ENCODE peak calls at places on chromosomes 2 and 18, in four cellular contexts. Z is left ventricle myocardium superior, K is AG08396, L is ecto neural progenitor cell. C is an unnamed sample.

GRCh38 chr2:96685592-96686459 is 43.3 kb downstream of the FER1L5 start:
- DNase-seq in Z (peak; percentile 58), K (no peak), L (peak; percentile 72), C (no peak)

GRCh38 chr2:239399404-239399999 is 1.3 kb downstream of the HDAC4 start:
- DNase-seq in Z (peak; percentile 69), L (no peak), K (no peak), C (no peak)

GRCh38 chr2:61247204-61247812 is 85.3 kb downstream of the C2orf74 start:
- DNase-seq in L (no peak), K (peak; percentile 9), Z (no peak), C (no peak)

GRCh38 chr18:23237524-23238151 is 102.4 kb downstream of the CABLES1 start:
- DNase-seq in Z (peak; percentile 69), K (peak; percentile 60), L (peak; percentile 74), C (no peak)

GRCh38 chr2:104872866-104873688 is 19.2 kb downstream of the POU3F3 start:
- DNase-seq in K (peak; percentile 81), Z (peak; percentile 53), L (peak; percentile 83), C (no peak)

GRCh38 chr2:219548990-219549389 is 5.2 kb downstream of the TMEM198 start:
- DNase-seq in K (no peak), L (no peak), Z (no peak), C (no peak)

GRCh38 chr2:222561817-222562424 is 94.0 kb downstream of the FARSB start:
- DNase-seq in K (peak; percentile 43), Z (no peak), L (peak; percentile 65), C (peak; percentile 52)

GRCh38 chr2:181585732-181586131 is 71.2 kb downstream of the CERKL start:
- DNase-seq in Z (no peak), K (no peak), L (no peak), C (no peak)

GRCh38 chr18:525066-525797 is 24.7 kb upstream of the COLEC12 start:
- DNase-seq in L (no peak), Z (no peak), K (peak; percentile 32), C (no peak)

GRCh38 chr18:22961156-22961555 is 28.0 kb downstream of the RBBP8 start:
- DNase-seq in L (no peak), Z (no peak), K (no peak), C (no peak)

GRCh38 chr2:197453914-197454398 is 604 bp downstream of the COQ10B start:
- DNase-seq in Z (no peak), K (peak; percentile 83), L (no peak), C (no peak)

GRCh38 chr2:144583741-144584453 is 64.0 kb upstream of the ZEB2 start:
- DNase-seq in K (peak; percentile 61), L (no peak), Z (no peak), C (no peak)

GRCh38 chr2:68789603-68790002 is 55.0 kb downstream of the ARHGAP25 start:
- DNase-seq in K (no peak), Z (no peak), L (no peak), C (no peak)

GRCh38 chr2:164778723-164779122 is 62.9 kb downstream of the COBLL1 start:
- DNase-seq in L (no peak), Z (no peak), K (no peak), C (no peak)

GRCh38 chr2:33160217-33160616 is 213.5 kb downstream of the LTBP1 start:
- DNase-seq in Z (no peak), L (no peak), K (peak; percentile 26), C (no peak)

GRCh38 chr2:70498054-70498453 is 55.6 kb downstream of the TGFA start:
- DNase-seq in Z (no peak), K (no peak), L (peak; percentile 41), C (no peak)

GRCh38 chr2:85369500-85369899 is 14.9 kb downstream of the ELMOD3 start:
- DNase-seq in Z (no peak), L (no peak), K (no peak), C (no peak)